ENCODE peak calls at places on chromosomes 16 and 17, in nine cellular contexts. N is SK-N-SH; R is Peyer's patch; M is activated CD8-positive, alpha-beta T cell treated with anti-CD3 and anti-CD28 coated beads for 36 hours; T is heart left ventricle; U is transverse colon; D is H9; C is GM10248; Y is body of pancreas. S is an unnamed sample.

GRCh38 chr16:15611610-15612009 is 31.3 kb downstream of the MARF1 start:
- DNase-seq in N (no peak), R (no peak), M (no peak), T (no peak), U (no peak), D (no peak), C (no peak), Y (no peak), S (no peak)

GRCh38 chr17:57541049-57541448 is 204.1 kb downstream of the CCDC182 start:
- DNase-seq in N (no peak), R (no peak), M (no peak), T (no peak), U (no peak), D (no peak), C (no peak), Y (no peak), S (no peak)

GRCh38 chr17:43608313-43608712 is 53.4 kb downstream of the MEOX1 start:
- DNase-seq in N (no peak), R (no peak), M (peak), T (no peak), U (no peak), D (no peak), C (no peak), Y (no peak), S (no peak)

GRCh38 chr16:86249631-86250030 is 260.7 kb upstream of the FOXF1 start:
- DNase-seq in N (no peak), R (no peak), M (no peak), T (no peak), U (no peak), D (no peak), C (no peak), Y (no peak), S (no peak)

GRCh38 chr17:31724619-31725018 is 134.4 kb downstream of the COPRS start:
- DNase-seq in N (no peak), R (no peak), M (no peak), T (no peak), U (no peak), D (no peak), C (no peak), Y (no peak), S (no peak)

GRCh38 chr17:75295220-75296158 is 6.3 kb upstream of the SLC25A19 start:
- DNase-seq in N (no peak), R (peak), M (peak), T (no peak), U (peak), D (no peak), C (peak), Y (no peak), S (no peak)

GRCh38 chr16:48370234-48370633 is 15.0 kb downstream of the SIAH1 start:
- DNase-seq in N (no peak), R (no peak), M (no peak), T (no peak), U (no peak), D (no peak), C (no peak), Y (no peak), S (no peak)

GRCh38 chr16:72300892-72301291 is 128.9 kb upstream of the PMFBP1 start:
- DNase-seq in N (peak), R (peak), M (no peak), T (no peak), U (peak), D (no peak), C (no peak), Y (no peak), S (no peak)

GRCh38 chr17:81294512-81295030 is 536 bp downstream of the SLC38A10 start:
- DNase-seq in N (peak), R (peak), M (peak), T (no peak), U (peak), D (no peak), C (no peak), Y (peak), S (no peak)

GRCh38 chr17:77494664-77495435 is 354.1 kb downstream of the SEC14L1 start:
- DNase-seq in N (peak), R (peak), M (peak), T (peak), U (peak), D (peak), C (peak), Y (peak), S (peak)

GRCh38 chr17:77396610-77397009 is 255.8 kb downstream of the SEC14L1 start:
- DNase-seq in N (no peak), R (no peak), M (no peak), T (no peak), U (no peak), D (no peak), C (no peak), Y (no peak), S (no peak)

GRCh38 chr16:72637306-72637705 is 410.6 kb downstream of the ZFHX3 start:
- DNase-seq in N (no peak), R (no peak), M (no peak), T (no peak), U (no peak), D (no peak), C (no peak), Y (no peak), S (peak)

GRCh38 chr17:39813631-39814030 is 50.5 kb downstream of the IKZF3 start:
- DNase-seq in N (no peak), R (peak), M (peak), T (no peak), U (no peak), D (no peak), C (no peak), Y (no peak), S (no peak)

GRCh38 chr16:66888647-66889615 is 8.6 kb downstream of the PDP2 start:
- DNase-seq in N (no peak), R (no peak), M (no peak), T (no peak), U (no peak), D (no peak), C (no peak), Y (no peak), S (no peak)

GRCh38 chr16:59192551-59193199 is 458.6 kb upstream of the GOT2 start:
- DNase-seq in N (peak), R (no peak), M (peak), T (no peak), U (no peak), D (peak), C (peak), Y (no peak), S (no peak)

GRCh38 chr17:50478391-50479361 is at the start of gene RSAD1:
- DNase-seq in N (peak), R (peak), M (peak), T (peak), U (peak), D (peak), C (peak), Y (peak), S (peak)

GRCh38 chr16:1903220-1903574 is 15.0 kb downstream of the HS3ST6 start:
- DNase-seq in N (no peak), R (no peak), M (no peak), T (no peak), U (no peak), D (no peak), C (no peak), Y (no peak), S (no peak)

GRCh38 chr17:9389116-9389515 is 186.5 kb downstream of the STX8 start:
- DNase-seq in N (no peak), R (no peak), M (peak), T (no peak), U (no peak), D (no peak), C (peak), Y (no peak), S (no peak)

GRCh38 chr16:17474037-17474436 is 3.3 kb upstream of the XYLT1 start:
- DNase-seq in N (no peak), R (no peak), M (peak), T (no peak), U (no peak), D (no peak), C (no peak), Y (no peak), S (no peak)

GRCh38 chr16:56273615-56274014 is 82.3 kb downstream of the GNAO1 start:
- DNase-seq in N (no peak), R (no peak), M (no peak), T (no peak), U (no peak), D (no peak), C (no peak), Y (no peak), S (no peak)

GRCh38 chr17:42122371-42123303 is at the start of gene HSPB9:
- DNase-seq in N (no peak), R (peak), M (no peak), T (peak), U (peak), D (peak), C (no peak), Y (peak), S (no peak)

GRCh38 chr17:45127583-45128300 is 4.6 kb downstream of the PLCD3 start:
- DNase-seq in N (no peak), R (peak), M (no peak), T (peak), U (peak), D (peak), C (no peak), Y (peak), S (peak)

GRCh38 chr17:2212328-2212981 is 91.1 kb downstream of the SMG6 start:
- DNase-seq in N (no peak), R (peak), M (no peak), T (no peak), U (no peak), D (no peak), C (no peak), Y (no peak), S (no peak)

GRCh38 chr17:51948128-51948527 is 210.4 kb downstream of the CA10 start:
- DNase-seq in N (no peak), R (no peak), M (no peak), T (no peak), U (peak), D (no peak), C (no peak), Y (no peak), S (peak)

GRCh38 chr16:26749072-26749471 is 317.7 kb upstream of the C16orf82 start:
- DNase-seq in N (no peak), R (no peak), M (no peak), T (no peak), U (no peak), D (no peak), C (no peak), Y (no peak), S (no peak)

GRCh38 chr16:48158296-48158695 is 2.5 kb upstream of the ABCC12 start:
- DNase-seq in N (no peak), R (no peak), M (peak), T (no peak), U (no peak), D (no peak), C (peak), Y (no peak), S (no peak)

GRCh38 chr17:64709481-64709880 is 47.4 kb upstream of the SMURF2 start:
- DNase-seq in N (no peak), R (no peak), M (no peak), T (no peak), U (no peak), D (no peak), C (no peak), Y (no peak), S (no peak)

GRCh38 chr16:68404736-68405345 is 43.5 kb downstream of the SMPD3 start:
- DNase-seq in N (no peak), R (no peak), M (no peak), T (no peak), U (no peak), D (no peak), C (no peak), Y (no peak), S (no peak)

GRCh38 chr17:34874496-34874895 is 86.8 kb downstream of the CCT6B start:
- DNase-seq in N (no peak), R (no peak), M (no peak), T (no peak), U (no peak), D (no peak), C (no peak), Y (no peak), S (no peak)

GRCh38 chr17:2892305-2892971 is 96.2 kb downstream of the RAP1GAP2 start:
- DNase-seq in N (peak), R (peak), M (no peak), T (no peak), U (peak), D (peak), C (no peak), Y (peak), S (peak)

GRCh38 chr17:38719943-38720641 is 10.0 kb upstream of the CISD3 start:
- DNase-seq in N (peak), R (no peak), M (no peak), T (no peak), U (no peak), D (peak), C (no peak), Y (no peak), S (no peak)

GRCh38 chr17:50128441-50129302 is 1.3 kb downstream of the SAMD14 start:
- DNase-seq in N (no peak), R (no peak), M (no peak), T (no peak), U (no peak), D (peak), C (no peak), Y (no peak), S (no peak)

GRCh38 chr16:85402910-85403692 is 210.0 kb upstream of the GSE1 start:
- DNase-seq in N (no peak), R (peak), M (peak), T (peak), U (no peak), D (no peak), C (no peak), Y (peak), S (peak)

GRCh38 chr17:56737741-56738161 is 96.0 kb downstream of the C17orf67 start:
- DNase-seq in N (no peak), R (no peak), M (no peak), T (no peak), U (peak), D (no peak), C (no peak), Y (no peak), S (no peak)

GRCh38 chr17:55969577-55969976 is 183.7 kb upstream of the ANKFN1 start:
- DNase-seq in N (no peak), R (no peak), M (no peak), T (no peak), U (no peak), D (no peak), C (no peak), Y (no peak), S (no peak)

GRCh38 chr16:67718668-67719047 is 458 bp downstream of the GFOD2 start:
- DNase-seq in N (no peak), R (no peak), M (peak), T (no peak), U (peak), D (no peak), C (no peak), Y (no peak), S (no peak)

GRCh38 chr17:19237389-19238166 is 412 bp downstream of the EPN2 start:
- DNase-seq in N (peak), R (peak), M (peak), T (peak), U (peak), D (peak), C (peak), Y (peak), S (no peak)

GRCh38 chr17:77527394-77527793 is 386.6 kb downstream of the SEC14L1 start:
- DNase-seq in N (no peak), R (no peak), M (no peak), T (no peak), U (no peak), D (no peak), C (no peak), Y (no peak), S (no peak)

GRCh38 chr17:7855643-7856080 is 796 bp downstream of the TMEM88 start:
- DNase-seq in N (no peak), R (peak), M (no peak), T (peak), U (no peak), D (no peak), C (no peak), Y (no peak), S (no peak)

GRCh38 chr17:6164996-6165395 is 94.8 kb downstream of the WSCD1 start:
- DNase-seq in N (no peak), R (no peak), M (no peak), T (no peak), U (no peak), D (no peak), C (no peak), Y (no peak), S (no peak)

GRCh38 chr16:79047337-79047736 is 553.2 kb downstream of the MAF start:
- DNase-seq in N (peak), R (no peak), M (peak), T (no peak), U (no peak), D (no peak), C (no peak), Y (no peak), S (no peak)
- TF ChIP-seq CTCF in N (peak), R (peak), M (peak), T (peak), U (peak), D (peak), C (peak), Y (peak), S (peak)

DNA sequence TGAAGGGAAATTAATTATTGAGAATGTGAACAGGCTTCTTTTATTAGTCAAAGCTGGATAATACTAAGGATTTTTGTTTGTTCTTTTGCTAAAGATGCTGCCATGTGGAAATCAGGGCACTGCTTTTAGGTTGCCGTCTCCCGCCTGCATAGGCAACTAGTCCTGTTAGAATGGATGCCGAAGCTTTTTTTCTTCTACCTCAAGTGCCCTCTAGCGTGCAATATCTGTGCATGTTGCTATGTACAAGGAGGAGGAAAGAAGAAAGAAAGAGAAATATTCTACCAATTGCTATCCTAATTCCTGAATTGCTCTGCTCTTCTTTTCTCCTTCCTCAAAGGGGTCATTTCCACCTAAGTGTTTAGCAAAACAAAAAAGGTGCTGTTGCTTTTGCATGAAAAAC is 5.2 kb upstream of the CDH8 start:
- DNase-seq in N (peak), R (no peak), M (no peak), T (no peak), U (no peak), D (peak), C (no peak), Y (no peak), S (no peak)
- TF ChIP-seq CTCF in N (peak), R (no peak), M (no peak), T (peak), U (no peak), D (peak), C (peak), Y (no peak), S (peak)

GRCh38 chr17:14211246-14211645 is 25.4 kb downstream of the CDRT15 start:
- DNase-seq in N (no peak), R (no peak), M (peak), T (no peak), U (no peak), D (peak), C (no peak), Y (no peak), S (no peak)

GRCh38 chr17:14209215-14209614 is 27.4 kb downstream of the CDRT15 start:
- DNase-seq in N (no peak), R (no peak), M (no peak), T (no peak), U (no peak), D (no peak), C (no peak), Y (no peak), S (no peak)

GRCh38 chr17:14214271-14214670 is 22.4 kb downstream of the CDRT15 start:
- DNase-seq in N (no peak), R (no peak), M (no peak), T (no peak), U (no peak), D (no peak), C (no peak), Y (no peak), S (no peak)

GRCh38 chr17:14212401-14212800 is 24.3 kb downstream of the CDRT15 start:
- DNase-seq in N (no peak), R (no peak), M (no peak), T (no peak), U (no peak), D (peak), C (no peak), Y (no peak), S (no peak)

DNA sequence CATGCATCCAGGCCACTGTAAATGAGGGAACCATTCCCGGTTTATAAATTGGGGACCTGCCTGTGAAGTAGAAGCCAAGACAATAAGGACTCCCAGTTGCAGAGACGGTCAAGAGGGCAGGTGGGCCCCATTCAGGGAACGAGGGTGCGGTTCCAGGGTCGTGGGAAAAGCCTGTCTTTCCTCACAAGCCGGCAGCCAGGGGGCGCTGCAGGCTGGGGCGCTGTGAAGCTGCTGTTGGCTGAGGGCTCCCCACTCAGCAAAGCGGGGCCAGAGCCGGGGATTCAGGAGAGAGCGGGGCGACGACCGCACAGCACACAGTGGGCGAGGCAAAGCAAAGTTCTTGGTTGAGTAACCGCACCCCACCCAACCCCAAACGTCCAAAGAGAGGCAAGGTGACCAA is 24.9 kb downstream of the CDRT15 start:
- DNase-seq in N (no peak), R (peak), M (peak), T (no peak), U (no peak), D (peak), C (peak), Y (no peak), S (no peak)
- TF ChIP-seq CTCF in N (peak), R (peak), M (peak), T (peak), U (no peak), D (peak), C (peak), Y (peak), S (no peak)

DNA sequence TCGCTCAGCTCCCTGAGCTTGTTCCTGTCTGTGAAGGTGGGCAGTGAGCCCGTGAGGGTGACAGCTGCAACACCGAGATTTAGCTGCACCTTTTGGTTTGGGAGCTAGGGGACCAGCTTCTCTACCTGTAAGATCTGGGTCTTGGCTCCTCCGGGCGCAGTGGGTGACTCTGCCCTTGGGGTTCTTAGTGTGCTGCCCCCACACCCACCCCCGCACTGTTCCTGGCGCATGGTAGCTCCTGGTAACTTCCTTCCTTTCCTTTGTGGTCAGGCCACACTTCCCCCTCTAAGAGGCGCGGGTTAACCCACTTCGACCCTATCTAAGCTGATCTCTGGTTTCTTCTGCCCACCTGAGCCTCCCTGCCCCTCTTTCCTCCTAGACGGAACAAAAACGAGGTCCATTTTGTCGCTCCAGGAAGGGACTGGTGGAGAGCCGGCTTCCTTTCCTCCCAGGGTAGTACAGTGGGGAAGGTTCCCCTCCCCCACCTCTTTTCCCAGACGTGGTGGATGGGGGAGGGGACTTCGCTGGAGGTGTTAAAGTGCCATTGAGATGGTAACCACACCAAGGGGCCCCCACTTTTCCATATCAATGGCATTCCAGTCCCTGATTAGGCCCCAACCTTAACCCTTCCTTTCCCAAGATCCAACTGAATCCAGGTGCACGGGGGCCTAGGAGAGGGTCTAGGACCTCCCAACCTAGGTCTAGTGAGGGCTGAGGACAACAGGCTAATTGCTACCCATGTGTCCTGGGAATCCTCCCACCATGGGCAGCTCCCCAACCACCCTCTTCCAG is 4.6 kb upstream of the CLDN9 start:
- DNase-seq in N (no peak), R (peak), M (peak), T (no peak), U (no peak), D (peak), C (no peak), Y (peak), S (no peak)
- TF ChIP-seq CTCF in N (no peak), R (no peak), M (no peak), T (no peak), U (no peak), D (no peak), C (no peak), Y (no peak), S (no peak)